ENCODE peak calls at places on chromosomes 6 and 20, in seven cellular contexts. E is activated naive CD4-positive, alpha-beta T cell; A is fibroblast of mammary gland; K is HFFc6; L is endothelial cell; T is PC-3; Z is head of caudate nucleus. R is an unnamed sample.

GRCh38 chr20:17895641-17896246 is 72.8 kb downstream of the SNX5 start:
- DNase-seq in E (no peak), A (peak; percentile 66), K (peak; percentile 47), L (no peak), T (no peak), Z (peak; percentile 41), R (no peak)

GRCh38 chr6:119349041-119349340 is 570 bp downstream of the MAN1A1 start:
- DNase-seq in E (no peak), A (no peak), K (no peak), L (no peak), T (no peak), Z (no peak), R (no peak)

GRCh38 chr6:692356-692851 is 535 bp downstream of the EXOC2 start:
- DNase-seq in E (peak; percentile 61), A (peak; percentile 31), K (peak; percentile 30), L (peak; percentile 58), T (peak; percentile 73), Z (peak; percentile 46), R (no peak)

GRCh38 chr6:52533491-52533890 is 43.4 kb downstream of the TRAM2 start:
- DNase-seq in E (no peak), A (no peak), K (no peak), L (no peak), T (no peak), Z (no peak), R (no peak)

GRCh38 chr6:38640216-38640909 is 634 bp upstream of the BTBD9 start:
- DNase-seq in E (no peak), A (no peak), K (no peak), L (no peak), T (no peak), Z (peak; percentile 11), R (peak; percentile 14)

GRCh38 chr20:41411458-41411857 is 44.8 kb upstream of the EMILIN3 start:
- DNase-seq in E (no peak), A (peak; percentile 67), K (peak; percentile 70), L (no peak), T (peak; percentile 59), Z (no peak), R (peak; percentile 51)

GRCh38 chr6:45474376-45474775 is 96.6 kb upstream of the SUPT3H start:
- DNase-seq in E (no peak), A (no peak), K (no peak), L (no peak), T (no peak), Z (no peak), R (no peak)

GRCh38 chr20:49694450-49695071 is 19.1 kb downstream of the B4GALT5 start:
- DNase-seq in E (no peak), A (no peak), K (no peak), L (peak; percentile 18), T (no peak), Z (no peak), R (no peak)

GRCh38 chr6:117545161-117545595 is 57.1 kb downstream of the GOPC start:
- DNase-seq in E (no peak), A (no peak), K (no peak), L (no peak), T (peak; percentile 85), Z (no peak), R (no peak)

GRCh38 chr20:47620808-47621805 is 119.4 kb downstream of the NCOA3 start:
- DNase-seq in E (no peak), A (peak; percentile 77), K (peak; percentile 71), L (no peak), T (peak; percentile 86), Z (no peak), R (no peak)

GRCh38 chr6:106309766-106310373 is 15.7 kb downstream of the ATG5 start:
- DNase-seq in E (no peak), A (peak; percentile 12), K (peak; percentile 64), L (no peak), T (peak; percentile 75), Z (no peak), R (peak; percentile 37)

GRCh38 chr6:107816818-107817217 is 7.3 kb downstream of the SCML4 start:
- DNase-seq in E (no peak), A (no peak), K (no peak), L (no peak), T (no peak), Z (no peak), R (no peak)

GRCh38 chr20:50838707-50839385 is 44.0 kb downstream of the BCAS4 start:
- DNase-seq in E (no peak), A (no peak), K (no peak), L (no peak), T (no peak), Z (no peak), R (no peak)

GRCh38 chr6:76593668-76594067 is 521.2 kb upstream of the IMPG1 start:
- DNase-seq in E (no peak), A (no peak), K (no peak), L (no peak), T (no peak), Z (no peak), R (no peak)

GRCh38 chr20:57919059-57919458 is 209.2 kb upstream of the PMEPA1 start:
- DNase-seq in E (no peak), A (no peak), K (no peak), L (no peak), T (no peak), Z (no peak), R (no peak)

GRCh38 chr6:105308840-105309239 is 94.0 kb downstream of the PREP start:
- DNase-seq in E (no peak), A (no peak), K (no peak), L (no peak), T (no peak), Z (no peak), R (no peak)

GRCh38 chr6:129719692-129720091 is 9.7 kb upstream of the ARHGAP18 start:
- DNase-seq in E (no peak), A (no peak), K (no peak), L (no peak), T (no peak), Z (no peak), R (no peak)

GRCh38 chr6:152170702-152171667 is 363.5 kb downstream of the ESR1 start:
- DNase-seq in E (no peak), A (no peak), K (no peak), L (no peak), T (no peak), Z (no peak), R (no peak)

GRCh38 chr6:108598316-108598863 is 37.7 kb downstream of the FOXO3 start:
- DNase-seq in E (no peak), A (peak; percentile 92), K (peak; percentile 55), L (no peak), T (no peak), Z (no peak), R (peak; percentile 78)

GRCh38 chr6:131524695-131525336 is 48.2 kb upstream of the ARG1 start:
- DNase-seq in E (no peak), A (no peak), K (no peak), L (no peak), T (no peak), Z (no peak), R (no peak)